ENCODE peak calls at places on chromosomes 2 and 18, in eight cellular contexts. S is right cardiac atrium, V is body of pancreas, M is aorta, J is cardiac muscle cell, A is esophagus squamous epithelium, L is Panc1, U is sigmoid colon. T is an unnamed sample.

GRCh38 chr2:9250498-9251153 is 44.0 kb downstream of the ASAP2 start:
- DNase-seq in M (no peak), L (no peak), U (no peak), J (no peak), S (no peak), A (no peak), V (no peak), T (no peak)

GRCh38 chr2:143586119-143586518 is 456.9 kb downstream of the ARHGAP15 start:
- DNase-seq in V (no peak), J (no peak), M (no peak), A (no peak), L (no peak), S (no peak), U (no peak), T (no peak)

GRCh38 chr2:226611944-226612318 is 187.7 kb downstream of the IRS1 start:
- DNase-seq in U (no peak), V (no peak), L (no peak), M (no peak), J (no peak), S (no peak), A (no peak), T (no peak)

GRCh38 chr2:71925268-71926097 is 222.2 kb downstream of the CYP26B1 start:
- DNase-seq in A (no peak), U (peak; percentile 81), S (no peak), J (peak; percentile 66), V (no peak), M (no peak), L (no peak), T (no peak)

GRCh38 chr18:35827275-35827929 is 145.1 kb upstream of the RMP24 start:
- DNase-seq in V (no peak), M (no peak), S (no peak), L (no peak), A (no peak), J (no peak), U (no peak), T (no peak)

GRCh38 chr2:240143801-240144648 is 3.6 kb upstream of the OTOS start:
- DNase-seq in M (peak; percentile 78), S (peak; percentile 64), L (peak; percentile 20), U (peak; percentile 82), A (no peak), J (peak; percentile 59), V (peak; percentile 63), T (peak; percentile 87)

GRCh38 chr18:26103579-26103978 is 13.2 kb upstream of the SS18 start:
- DNase-seq in J (no peak), M (no peak), A (no peak), L (no peak), V (peak; percentile 58), S (no peak), U (no peak), T (no peak)

GRCh38 chr2:29009711-29010677 is 28.9 kb downstream of the TOGARAM2 start:
- DNase-seq in V (no peak), L (no peak), S (no peak), U (no peak), A (no peak), M (no peak), J (no peak), T (peak; percentile 47)

GRCh38 chr2:178320011-178320410 is 125.7 kb downstream of the OSBPL6 start:
- DNase-seq in J (no peak), V (no peak), A (no peak), M (no peak), S (no peak), L (no peak), U (no peak), T (no peak)

GRCh38 chr2:241003830-241004564 is 5.6 kb downstream of the SNED1 start:
- DNase-seq in A (no peak), M (no peak), L (no peak), U (peak; percentile 29), J (no peak), V (no peak), S (no peak), T (no peak)

GRCh38 chr2:72036173-72036545 is 111.5 kb downstream of the CYP26B1 start:
- DNase-seq in A (no peak), L (no peak), J (no peak), S (no peak), V (no peak), M (no peak), U (no peak), T (no peak)

GRCh38 chr2:24452499-24452878 is 38.6 kb upstream of the NCOA1 start:
- DNase-seq in A (no peak), M (no peak), J (no peak), U (no peak), S (no peak), L (no peak), V (no peak), T (no peak)

GRCh38 chr2:219249203-219249980 is 3.7 kb upstream of the TUBA4B start:
- DNase-seq in M (peak; percentile 89), L (no peak), A (no peak), J (peak; percentile 95), V (peak; percentile 91), S (peak; percentile 62), U (peak; percentile 91), T (peak; percentile 77)

GRCh38 chr2:158755310-158755709 is 39.8 kb upstream of the DAPL1 start:
- DNase-seq in J (no peak), L (no peak), S (no peak), M (no peak), U (no peak), A (no peak), V (no peak), T (no peak)

GRCh38 chr2:197877038-197877437 is 72.6 kb downstream of the PLCL1 start:
- DNase-seq in U (no peak), L (no peak), S (no peak), A (no peak), J (no peak), V (no peak), M (no peak), T (no peak)

GRCh38 chr2:9831670-9832069 is 11.6 kb upstream of the TAF1B start:
- DNase-seq in L (no peak), S (no peak), U (no peak), J (no peak), A (no peak), M (no peak), V (no peak), T (no peak)

GRCh38 chr2:158457826-158458616 is 1.3 kb downstream of the PKP4 start:
- DNase-seq in M (peak; percentile 69), S (peak; percentile 75), L (no peak), A (no peak), V (peak; percentile 91), J (peak; percentile 65), U (peak; percentile 78), T (peak; percentile 81)

GRCh38 chr2:128438091-128438490 is 119.4 kb upstream of the HS6ST1 start:
- DNase-seq in S (no peak), M (no peak), V (no peak), L (no peak), J (no peak), A (no peak), U (peak; percentile 48), T (no peak)

GRCh38 chr2:121648611-121649401 is 456 bp downstream of the CLASP1 start:
- DNase-seq in L (no peak), S (peak; percentile 41), J (peak; percentile 58), U (peak; percentile 84), A (peak; percentile 44), M (peak; percentile 69), V (peak; percentile 46), T (peak; percentile 82)

GRCh38 chr2:234169676-234170075 is 119.2 kb downstream of the SPP2 start:
- DNase-seq in A (no peak), V (no peak), S (no peak), J (no peak), U (no peak), L (no peak), M (no peak), T (no peak)

GRCh38 chr2:62197017-62197586 is 1.2 kb downstream of the B3GNT2 start:
- DNase-seq in J (no peak), A (no peak), U (no peak), L (no peak), M (no peak), V (peak; percentile 28), S (peak; percentile 29), T (no peak)
- H3K4me1 ChIP-seq in J (peaks cover 5% of the 10 kb centered on the region), A (peaks cover 60% of the 10 kb centered on the region), U (no peaks in the 10 kb centered on the region), L (peaks cover 17% of the 10 kb centered on the region), M (no peaks in the 10 kb centered on the region), V (peaks cover 54% of the 10 kb centered on the region), S (peaks cover 4% of the 10 kb centered on the region), T (peaks cover 13% of the 10 kb centered on the region)

DNA sequence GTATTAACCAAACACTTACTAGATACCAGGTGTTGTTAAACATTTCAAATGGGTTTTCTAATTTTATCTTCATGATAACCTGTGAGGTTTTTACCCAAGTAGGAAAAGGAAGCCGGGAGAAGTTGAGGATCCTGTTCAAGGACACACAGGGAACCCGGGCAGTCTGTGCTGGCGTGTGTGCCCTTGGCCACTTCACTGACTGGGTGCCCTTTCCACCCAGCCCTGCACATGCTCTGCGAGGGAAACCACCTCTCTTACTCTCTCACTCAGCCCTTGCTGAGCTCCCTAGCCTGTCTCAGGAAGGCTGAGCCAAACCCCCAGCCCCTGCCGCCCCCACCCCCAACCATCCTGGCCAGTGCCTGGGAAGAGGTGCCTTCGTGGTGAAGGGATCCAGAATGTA is 51.8 kb downstream of the TEX44 start:
- DNase-seq in M (no peak), A (no peak), L (no peak), U (no peak), V (peak; percentile 12), S (no peak), J (no peak), T (no peak)
- H3K4me1 ChIP-seq in M (peaks cover 3% of the 10 kb centered on the region), A (peaks cover 80% of the 10 kb centered on the region), L (peaks cover 43% of the 10 kb centered on the region), U (no peaks in the 10 kb centered on the region), V (peaks cover 4% of the 10 kb centered on the region), S (peaks cover 19% of the 10 kb centered on the region), J (peaks cover 30% of the 10 kb centered on the region), T (peaks cover 42% of the 10 kb centered on the region)

DNA sequence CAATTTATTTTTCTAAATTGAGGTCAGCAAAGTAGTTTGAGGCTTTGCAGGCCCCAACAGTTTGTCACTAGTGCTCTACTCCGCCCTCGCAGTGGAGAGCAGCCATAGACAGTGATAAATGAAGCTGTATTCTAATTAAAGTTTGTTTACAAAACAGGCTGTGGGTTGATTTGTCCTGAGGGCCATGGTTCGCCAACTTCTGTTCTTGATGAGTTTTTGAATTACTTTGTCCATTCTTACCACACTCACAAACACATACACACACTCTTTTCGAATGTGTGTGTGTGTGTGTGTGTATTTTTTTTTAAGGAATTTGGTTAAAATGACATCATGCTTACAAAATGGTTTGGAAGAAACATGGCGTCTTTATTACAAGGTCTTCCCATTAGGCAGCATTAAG is 68.6 kb downstream of the MTCL1 start:
- DNase-seq in U (no peak), V (peak; percentile 26), A (no peak), M (no peak), S (no peak), L (no peak), J (no peak), T (no peak)
- H3K4me1 ChIP-seq in U (no peaks in the 10 kb centered on the region), V (peaks cover 7% of the 10 kb centered on the region), A (peaks cover 45% of the 10 kb centered on the region), M (no peaks in the 10 kb centered on the region), S (no peaks in the 10 kb centered on the region), L (no peaks in the 10 kb centered on the region), J (peaks cover 15% of the 10 kb centered on the region), T (no peaks in the 10 kb centered on the region)

DNA sequence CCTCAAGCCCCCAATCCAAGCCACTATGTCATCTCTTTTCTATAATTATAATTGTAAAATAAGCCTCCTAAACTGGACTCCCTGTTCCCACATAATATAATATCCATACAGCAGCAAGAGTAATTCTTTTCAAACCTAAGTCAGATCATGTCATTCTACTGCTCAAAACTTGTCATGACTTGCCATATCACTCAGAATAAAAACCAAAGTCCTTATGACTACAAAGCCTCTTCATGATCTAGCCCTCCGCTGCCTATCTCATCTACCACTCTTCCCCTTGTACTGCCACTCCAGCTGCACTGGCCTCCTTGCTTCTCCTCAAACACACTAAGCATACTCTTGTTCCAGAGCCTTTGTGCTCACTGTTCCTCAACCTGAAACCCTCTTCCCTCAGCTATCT is 69.9 kb downstream of the MEMO1 start:
- DNase-seq in U (no peak), A (no peak), L (no peak), V (no peak), S (no peak), J (no peak), M (no peak), T (no peak)
- H3K4me1 ChIP-seq in U (no peaks in the 10 kb centered on the region), A (peaks cover 9% of the 10 kb centered on the region), L (peaks cover 9% of the 10 kb centered on the region), V (no peaks in the 10 kb centered on the region), S (no peaks in the 10 kb centered on the region), J (peaks cover 3% of the 10 kb centered on the region), M (no peaks in the 10 kb centered on the region), T (peaks cover 10% of the 10 kb centered on the region)

T was measured in psoas muscle.